ENCODE peak calls at places on chromosome 20, in five cellular contexts. Q is adrenal gland, I is astrocyte, N is HCT116, E is HepG2. P is an unnamed sample.

GRCh38 chr20:43716757-43717615 is 9.8 kb downstream of the GTSF1L start:
- DNase-seq in I (no peak), E (no peak), N (no peak), Q (no peak), P (no peak)

GRCh38 chr20:49750611-49751396 is 37.1 kb upstream of the B4GALT5 start:
- DNase-seq in N (no peak), Q (no peak), I (no peak), E (no peak), P (no peak)

GRCh38 chr20:5528719-5529256 is 212.0 kb upstream of the PROKR2 start:
- DNase-seq in N (peak), I (peak), Q (peak), E (peak), P (peak)

GRCh38 chr20:59835057-59835447 is 98.4 kb downstream of the SYCP2 start:
- DNase-seq in Q (no peak), E (no peak), N (no peak), I (no peak), P (no peak)

GRCh38 chr20:17902531-17903083 is 66.0 kb downstream of the SNX5 start:
- DNase-seq in Q (no peak), N (no peak), E (no peak), I (no peak), P (no peak)

GRCh38 chr20:43798591-43799149 is 71.9 kb upstream of the GTSF1L start:
- DNase-seq in Q (no peak), N (no peak), E (no peak), I (no peak), P (no peak)

GRCh38 chr20:49354673-49355072 is 76.8 kb upstream of the ZNFX1 start:
- DNase-seq in N (no peak), I (no peak), Q (no peak), E (no peak), P (no peak)

GRCh38 chr20:33709905-33710541 is 10.1 kb downstream of the PXMP4 start:
- DNase-seq in N (no peak), I (no peak), E (no peak), Q (no peak), P (no peak)

GRCh38 chr20:47740225-47741184 is 44.8 kb downstream of the SULF2 start:
- DNase-seq in E (no peak), I (no peak), N (peak), Q (peak), P (no peak)

GRCh38 chr20:42996141-42996540 is 193.6 kb downstream of the PTPRT start:
- DNase-seq in I (no peak), Q (no peak), N (no peak), E (no peak), P (no peak)

GRCh38 chr20:10476319-10476724 is 41.2 kb downstream of the SLX4IP start:
- DNase-seq in Q (no peak), E (no peak), I (peak), N (no peak), P (no peak)

GRCh38 chr20:53083411-53083810 is 111.3 kb downstream of the TSHZ2 start:
- DNase-seq in Q (no peak), E (peak), I (no peak), N (no peak), P (no peak)

GRCh38 chr20:61549865-61550264 is 297.8 kb downstream of the CDH4 start:
- DNase-seq in N (no peak), Q (no peak), I (no peak), E (no peak), P (no peak)

GRCh38 chr20:50561379-50562078 is 51.3 kb downstream of the PTPN1 start:
- DNase-seq in E (no peak), I (peak), N (peak), Q (peak), P (peak)

GRCh38 chr20:14406495-14406894 is 69.1 kb upstream of the FLRT3 start:
- DNase-seq in N (no peak), Q (no peak), I (peak), E (peak), P (peak)

GRCh38 chr20:35515949-35516645 is 13.4 kb downstream of the C20orf173 start:
- DNase-seq in Q (peak), E (no peak), I (peak), N (peak), P (peak)

GRCh38 chr20:23605867-23606651 is at the start of gene CST9:
- DNase-seq in I (no peak), N (no peak), Q (no peak), E (no peak), P (no peak)

GRCh38 chr20:54255157-54255556 is 47.3 kb downstream of the PFDN4 start:
- DNase-seq in I (peak), N (no peak), E (no peak), Q (no peak), P (no peak)

GRCh38 chr20:34713194-34713943 is 9.2 kb downstream of the TP53INP2 start:
- DNase-seq in E (peak), Q (peak), N (peak), I (peak), P (peak)

GRCh38 chr20:1456300-1456699 is 10.3 kb downstream of the NSFL1C start:
- DNase-seq in Q (no peak), N (no peak), I (peak), E (no peak), P (no peak)

GRCh38 chr20:9677224-9677623 is 161.7 kb downstream of the PAK5 start:
- DNase-seq in N (no peak), Q (no peak), E (no peak), I (no peak), P (no peak)

GRCh38 chr20:46703435-46703834 is 6.0 kb upstream of the SLC2A10 start:
- DNase-seq in N (no peak), Q (no peak), I (no peak), E (peak), P (no peak)

GRCh38 chr20:50191566-50192363 is 1.1 kb downstream of the CEBPB start:
- DNase-seq in Q (peak), E (peak), I (peak), N (no peak), P (no peak)

GRCh38 chr20:50578061-50578777 is 68.0 kb downstream of the PTPN1 start:
- DNase-seq in E (no peak), Q (peak), I (no peak), N (no peak), P (no peak)

GRCh38 chr20:44180814-44181213 is 6.2 kb downstream of the JPH2 start:
- DNase-seq in N (no peak), Q (no peak), E (no peak), I (no peak), P (no peak)

GRCh38 chr20:49132995-49133451 is 55.1 kb downstream of the STAU1 start:
- DNase-seq in N (peak), I (peak), E (peak), Q (no peak), P (no peak)

GRCh38 chr20:8724884-8725283 is 344.0 kb upstream of the PLCB4 start:
- DNase-seq in Q (no peak), E (no peak), N (no peak), I (no peak), P (no peak)

GRCh38 chr20:57608516-57608915 is 11.7 kb downstream of the ZBP1 start:
- DNase-seq in N (no peak), Q (no peak), I (no peak), E (no peak), P (no peak)

GRCh38 chr20:35120012-35120701 is 27.0 kb downstream of the EDEM2 start:
- DNase-seq in N (no peak), Q (peak), I (peak), E (no peak), P (no peak)

GRCh38 chr20:41293269-41294037 is 24.1 kb downstream of the ZHX3 start:
- DNase-seq in I (no peak), Q (no peak), N (no peak), E (no peak), P (no peak)

GRCh38 chr20:19943021-19943659 is 74.0 kb upstream of the NAA20 start:
- DNase-seq in N (no peak), Q (no peak), E (no peak), I (no peak), P (no peak)

DNA sequence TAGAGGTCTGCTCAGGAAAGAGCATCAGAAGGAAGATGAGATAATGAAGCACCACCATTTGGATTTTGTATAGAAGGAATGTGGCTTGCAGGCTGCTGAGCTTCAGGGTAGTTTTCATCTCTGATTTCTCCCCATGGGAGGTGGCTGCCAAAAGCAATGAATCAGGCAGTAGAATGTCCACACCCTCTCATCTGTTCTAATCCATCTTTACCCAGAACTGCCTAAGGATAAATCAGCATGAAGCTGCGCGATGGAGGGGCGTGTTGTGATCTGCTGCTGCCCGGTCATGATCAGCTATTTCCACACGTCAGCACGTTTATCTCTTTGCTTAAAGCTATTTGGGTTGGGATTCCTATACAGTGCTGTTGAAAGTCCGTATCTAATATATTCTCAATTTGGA is 295.4 kb downstream of the FOXA2 start:
- DNase-seq in Q (no peak), E (no peak), N (no peak), I (no peak), P (peak)
- H3K27ac ChIP-seq in Q (no peak), E (no peak), N (no peak), I (no peak), P (no peak)

GRCh38 chr20:25250508-25250907 is 2.6 kb downstream of the PYGB start:
- DNase-seq in N (no peak), I (no peak), E (no peak), Q (peak), P (no peak)
- H3K27ac ChIP-seq in N (no peak), I (no peak), E (no peak), Q (no peak), P (peak)

GRCh38 chr20:38049800-38050199 is 16.3 kb downstream of the RPRD1B start:
- DNase-seq in Q (no peak), E (peak), N (no peak), I (peak), P (peak)

GRCh38 chr20:38043512-38044300 is 10.2 kb downstream of the RPRD1B start:
- DNase-seq in E (no peak), Q (no peak), N (no peak), I (peak), P (peak)

GRCh38 chr20:38044685-38045084 is 11.1 kb downstream of the RPRD1B start:
- DNase-seq in E (no peak), I (no peak), Q (no peak), N (no peak), P (no peak)

GRCh38 chr20:38050691-38051090 is 17.1 kb downstream of the RPRD1B start:
- DNase-seq in E (no peak), N (no peak), I (peak), Q (no peak), P (no peak)

DNA sequence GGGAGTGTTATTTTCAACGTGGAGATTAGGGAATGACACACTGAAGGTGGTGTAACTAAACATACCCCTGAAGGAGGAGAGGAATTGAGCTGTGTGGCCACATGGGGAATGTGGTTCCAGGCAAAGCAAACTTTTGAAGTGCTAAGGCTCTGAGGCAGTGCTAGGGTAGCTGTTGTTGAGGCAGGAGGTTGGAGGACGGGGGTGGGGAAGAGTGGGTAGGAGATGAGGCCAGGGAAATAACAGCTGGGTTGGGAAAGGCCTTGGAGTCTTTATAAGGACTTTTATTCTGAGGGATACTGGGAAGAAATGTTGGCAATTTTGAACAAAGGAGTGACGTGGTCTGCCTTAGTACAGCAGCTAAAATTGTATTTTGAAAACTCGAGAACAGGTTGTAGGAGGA is 13.0 kb downstream of the RPRD1B start:
- DNase-seq in N (no peak), I (no peak), E (no peak), Q (no peak), P (no peak)
- H3K27ac ChIP-seq in N (no peak), I (no peak), E (no peak), Q (no peak), P (no peak)

GRCh38 chr20:32329817-32330554 is 28.1 kb upstream of the ASXL1 start:
- DNase-seq in E (peak), I (no peak), N (no peak), Q (no peak), P (peak)

GRCh38 chr20:32321390-32321789 is 36.7 kb upstream of the ASXL1 start:
- DNase-seq in E (no peak), I (no peak), N (no peak), Q (no peak), P (no peak)

GRCh38 chr20:32326507-32326851 is 31.7 kb upstream of the ASXL1 start:
- DNase-seq in E (peak), N (no peak), I (peak), Q (no peak), P (peak)

GRCh38 chr20:32327087-32327681 is 30.9 kb upstream of the ASXL1 start:
- DNase-seq in I (peak), Q (no peak), E (peak), N (no peak), P (no peak)

DNA sequence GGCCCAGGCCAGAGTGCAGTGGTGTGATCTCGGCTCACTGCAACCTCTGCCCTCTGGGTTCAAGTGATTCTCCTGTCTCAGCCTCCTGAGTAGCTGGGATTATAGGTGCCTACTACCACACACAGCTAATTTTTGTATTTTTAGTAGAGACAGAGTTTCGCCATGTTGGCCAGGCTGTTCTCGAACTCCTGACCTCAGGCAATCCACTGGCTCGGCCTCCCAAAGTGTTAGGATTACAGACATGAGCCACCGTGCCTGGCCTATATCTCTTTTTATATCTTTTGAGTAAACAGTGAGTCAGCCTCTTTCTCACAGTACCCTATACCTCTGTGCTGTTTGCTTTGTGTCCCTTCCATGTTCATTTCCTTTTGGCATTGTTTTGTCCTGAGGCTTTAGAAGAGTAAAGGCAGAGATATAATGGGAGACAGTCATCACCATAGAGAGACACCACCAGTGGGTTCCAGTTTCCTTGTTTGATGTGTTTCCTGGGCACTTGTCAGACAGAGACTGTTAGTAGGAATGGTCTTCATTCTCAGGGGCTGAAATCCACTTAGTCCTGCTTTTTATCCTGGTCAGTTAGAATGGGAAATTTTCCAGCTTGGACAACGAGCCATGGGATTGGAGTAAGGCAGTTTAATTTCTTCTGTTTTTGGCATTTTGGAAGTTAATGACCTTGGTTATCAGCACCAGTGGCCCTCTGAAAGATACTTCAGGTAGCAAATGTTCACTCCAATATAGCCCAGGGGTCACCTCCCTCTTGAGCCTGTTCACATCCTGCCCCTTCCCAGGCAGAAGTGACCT is 32.2 kb upstream of the ASXL1 start:
- DNase-seq in I (peak), N (peak), Q (no peak), E (peak), P (peak)
- H3K27ac ChIP-seq in I (peak), N (peak), Q (no peak), E (peak), P (peak)

GRCh38 chr20:36859282-36859555 is 16.7 kb upstream of the TLDC2 start:
- DNase-seq in E (no peak), Q (peak), N (no peak), I (no peak), P (no peak)

GRCh38 chr20:36861625-36861874 is 14.4 kb upstream of the TLDC2 start:
- DNase-seq in E (no peak), N (no peak), I (no peak), Q (peak), P (no peak)

GRCh38 chr20:36860811-36861624 is 14.9 kb upstream of the TLDC2 start:
- DNase-seq in I (no peak), Q (no peak), N (no peak), E (no peak), P (no peak)

GRCh38 chr20:36860339-36860738 is 15.6 kb upstream of the TLDC2 start:
- DNase-seq in Q (no peak), E (no peak), I (no peak), N (no peak), P (no peak)

GRCh38 chr20:36859700-36860330 is 16.1 kb upstream of the TLDC2 start:
- DNase-seq in E (no peak), I (no peak), Q (no peak), N (no peak), P (no peak)
- H3K27ac ChIP-seq in E (no peak), I (no peak), Q (peak), N (no peak), P (peak)